ENCODE peak calls at places on chromosomes 13 and 19, in five cellular contexts. One of them, this sample, is unnamed.

GRCh38 chr19:9939301-9939913 is 3.1 kb upstream of the OLFM2 start:
- DNase-seq in CD8-positive, alpha-beta T cell: no peak
- DNase-seq in cardiac fibroblast: peak; percentile 44
- DNase-seq in AG04450: no peak
- DNase-seq in endothelial cell: no peak
- DNase-seq in this sample: no peak

GRCh38 chr13:80717834-80718233 is 376.9 kb upstream of the SPRY2 start:
- DNase-seq in CD8-positive, alpha-beta T cell: no peak
- DNase-seq in cardiac fibroblast: no peak
- DNase-seq in AG04450: no peak
- DNase-seq in endothelial cell: no peak
- DNase-seq in this sample: no peak

GRCh38 chr19:18102916-18103542 is 5.5 kb downstream of the MAST3 start:
- DNase-seq in CD8-positive, alpha-beta T cell: no peak
- DNase-seq in cardiac fibroblast: no peak
- DNase-seq in AG04450: no peak
- DNase-seq in endothelial cell: no peak
- DNase-seq in this sample: no peak

GRCh38 chr13:98853791-98854191 is 101.3 kb upstream of the SLC15A1 start:
- DNase-seq in CD8-positive, alpha-beta T cell: no peak
- DNase-seq in cardiac fibroblast: peak; percentile 37
- DNase-seq in AG04450: no peak
- DNase-seq in endothelial cell: no peak
- DNase-seq in this sample: no peak

GRCh38 chr19:372306-372890 is 27.8 kb upstream of the MIER2 start:
- DNase-seq in CD8-positive, alpha-beta T cell: no peak
- DNase-seq in cardiac fibroblast: peak; percentile 89
- DNase-seq in AG04450: peak; percentile 60
- DNase-seq in endothelial cell: no peak
- DNase-seq in this sample: no peak

GRCh38 chr19:30464162-30464561 is 92.0 kb downstream of the ZNF536 start:
- DNase-seq in CD8-positive, alpha-beta T cell: no peak
- DNase-seq in cardiac fibroblast: no peak
- DNase-seq in AG04450: no peak
- DNase-seq in endothelial cell: no peak
- DNase-seq in this sample: no peak

GRCh38 chr19:2494447-2495129 is 18.7 kb downstream of the GADD45B start:
- DNase-seq in CD8-positive, alpha-beta T cell: peak; percentile 8
- DNase-seq in cardiac fibroblast: peak; percentile 92
- DNase-seq in AG04450: no peak
- DNase-seq in endothelial cell: no peak
- DNase-seq in this sample: peak; percentile 53

GRCh38 chr13:98142427-98143156 is at the start of gene FARP1:
- DNase-seq in CD8-positive, alpha-beta T cell: no peak
- DNase-seq in cardiac fibroblast: peak; percentile 73
- DNase-seq in AG04450: no peak
- DNase-seq in endothelial cell: peak; percentile 82
- DNase-seq in this sample: peak; percentile 89

GRCh38 chr13:44578064-44578394 is 1.9 kb upstream of the TSC22D1 start:
- DNase-seq in CD8-positive, alpha-beta T cell: no peak
- DNase-seq in cardiac fibroblast: no peak
- DNase-seq in AG04450: no peak
- DNase-seq in endothelial cell: no peak
- DNase-seq in this sample: no peak

GRCh38 chr13:76934671-76935070 is 13.6 kb upstream of the ACOD1 start:
- DNase-seq in CD8-positive, alpha-beta T cell: no peak
- DNase-seq in cardiac fibroblast: peak; percentile 25
- DNase-seq in AG04450: no peak
- DNase-seq in endothelial cell: no peak
- DNase-seq in this sample: no peak

GRCh38 chr13:53151692-53152421 is 123.2 kb downstream of the OLFM4 start:
- DNase-seq in CD8-positive, alpha-beta T cell: no peak
- DNase-seq in cardiac fibroblast: peak; percentile 11
- DNase-seq in AG04450: no peak
- DNase-seq in endothelial cell: peak; percentile 71
- DNase-seq in this sample: no peak

GRCh38 chr13:26663801-26664200 is 96.8 kb downstream of the GPR12 start:
- DNase-seq in CD8-positive, alpha-beta T cell: no peak
- DNase-seq in cardiac fibroblast: no peak
- DNase-seq in AG04450: no peak
- DNase-seq in endothelial cell: no peak
- DNase-seq in this sample: no peak

GRCh38 chr13:59728896-59729545 is 434.7 kb downstream of the DIAPH3 start:
- DNase-seq in CD8-positive, alpha-beta T cell: no peak
- DNase-seq in cardiac fibroblast: no peak
- DNase-seq in AG04450: no peak
- DNase-seq in endothelial cell: no peak
- DNase-seq in this sample: no peak

DNA sequence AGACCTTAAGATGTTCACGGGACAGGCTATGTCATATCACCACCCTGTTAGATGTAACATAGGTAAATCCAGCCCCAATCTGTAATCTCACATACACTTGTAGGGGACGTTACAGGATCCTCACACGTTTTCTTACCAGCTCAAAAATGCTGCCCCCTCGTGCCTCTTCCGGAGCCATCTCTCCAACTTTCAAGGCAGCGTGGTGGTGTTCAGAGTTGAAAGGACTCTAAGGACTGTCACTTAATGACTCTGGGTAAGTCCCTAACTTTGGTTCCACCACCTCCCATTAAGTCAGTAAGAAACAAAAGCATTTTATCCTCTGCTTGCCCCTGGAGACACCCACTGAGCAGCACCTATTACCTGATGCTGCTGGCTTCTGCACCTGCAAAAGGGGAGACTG is 4.4 kb downstream of the MED26 start:
- DNase-seq in CD8-positive, alpha-beta T cell: no peak
- DNase-seq in cardiac fibroblast: no peak
- DNase-seq in AG04450: no peak
- DNase-seq in endothelial cell: no peak
- DNase-seq in this sample: no peak
- TF ChIP-seq CTCF in CD8-positive, alpha-beta T cell: no peak
- TF ChIP-seq CTCF in cardiac fibroblast: no peak
- TF ChIP-seq CTCF in AG04450: no peak
- TF ChIP-seq CTCF in endothelial cell: no peak
- TF ChIP-seq CTCF in this sample: no peak

DNA sequence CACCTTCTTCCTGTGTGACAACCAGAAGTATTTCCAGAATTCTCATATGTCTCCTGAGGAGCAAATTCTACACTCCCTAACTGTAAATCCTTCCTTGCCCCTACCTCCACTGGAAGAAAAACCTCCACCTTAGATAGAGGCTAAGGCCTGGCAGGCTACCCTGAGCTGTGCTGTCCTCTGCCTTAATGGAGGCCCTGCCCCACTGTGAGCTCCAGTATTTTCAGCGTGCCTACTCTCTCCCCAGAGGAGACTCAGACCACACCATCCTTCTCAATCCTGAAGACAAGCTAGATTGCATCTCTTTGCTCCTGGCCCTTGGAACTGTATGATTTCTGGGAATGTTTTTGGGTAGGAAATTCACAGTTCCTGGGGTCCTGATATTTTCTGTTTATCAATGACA is 110.0 kb upstream of the OBI1 start:
- DNase-seq in CD8-positive, alpha-beta T cell: no peak
- DNase-seq in cardiac fibroblast: no peak
- DNase-seq in AG04450: no peak
- DNase-seq in endothelial cell: no peak
- DNase-seq in this sample: no peak
- TF ChIP-seq CTCF in CD8-positive, alpha-beta T cell: no peak
- TF ChIP-seq CTCF in cardiac fibroblast: no peak
- TF ChIP-seq CTCF in AG04450: no peak
- TF ChIP-seq CTCF in endothelial cell: no peak
- TF ChIP-seq CTCF in this sample: no peak

GRCh38 chr19:4700573-4700970 is 23.1 kb downstream of the DPP9 start:
- DNase-seq in CD8-positive, alpha-beta T cell: no peak
- DNase-seq in cardiac fibroblast: no peak
- DNase-seq in AG04450: no peak
- DNase-seq in endothelial cell: no peak
- DNase-seq in this sample: no peak
- TF ChIP-seq CTCF in CD8-positive, alpha-beta T cell: no peak
- TF ChIP-seq CTCF in cardiac fibroblast: no peak
- TF ChIP-seq CTCF in AG04450: no peak
- TF ChIP-seq CTCF in endothelial cell: no peak
- TF ChIP-seq CTCF in this sample: no peak

DNA sequence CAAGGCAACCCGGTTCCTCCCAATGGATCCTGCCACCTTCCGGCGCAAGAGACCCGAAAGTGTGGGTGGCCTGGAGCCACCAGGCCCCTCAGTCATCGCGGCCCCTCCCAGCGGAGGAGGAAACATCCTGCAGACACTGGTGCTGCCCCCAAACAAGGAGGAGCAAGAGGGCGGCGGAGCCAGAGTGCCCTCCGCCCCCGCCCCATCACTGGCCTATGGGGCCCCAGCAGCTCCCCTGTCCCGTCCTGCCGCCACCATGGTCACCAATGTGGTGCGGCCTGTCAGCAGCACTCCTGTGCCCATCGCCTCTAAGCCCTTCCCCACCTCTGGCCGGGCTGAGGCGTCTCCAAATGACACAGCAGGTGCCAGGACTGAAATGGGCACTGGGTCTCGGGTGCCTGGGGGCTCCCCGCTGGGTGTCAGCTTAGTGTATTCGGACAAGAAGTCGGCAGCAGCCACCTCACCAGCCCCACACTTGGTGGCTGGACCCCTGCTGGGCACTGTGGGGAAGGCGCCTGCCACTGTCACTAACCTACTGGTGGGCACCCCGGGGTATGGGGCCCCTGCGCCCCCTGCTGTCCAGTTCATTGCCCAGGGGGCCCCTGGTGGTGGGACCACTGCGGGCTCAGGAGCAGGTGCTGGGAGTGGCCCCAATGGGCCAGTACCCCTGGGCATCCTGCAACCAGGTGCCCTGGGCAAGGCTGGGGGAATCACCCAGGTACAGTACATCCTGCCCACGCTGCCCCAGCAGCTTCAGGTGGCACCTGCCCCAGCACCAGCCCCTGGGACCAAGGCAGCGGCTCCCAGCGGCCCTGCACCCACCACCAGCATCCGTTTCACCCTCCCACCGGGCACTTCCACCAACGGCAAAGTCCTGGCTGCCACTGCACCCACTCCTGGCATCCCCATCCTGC is 11.2 kb upstream of the PRR19 start:
- DNase-seq in CD8-positive, alpha-beta T cell: no peak
- DNase-seq in cardiac fibroblast: no peak
- DNase-seq in AG04450: no peak
- DNase-seq in endothelial cell: peak; percentile 68
- DNase-seq in this sample: no peak
- TF ChIP-seq CTCF in CD8-positive, alpha-beta T cell: peak; percentile 57
- TF ChIP-seq CTCF in cardiac fibroblast: peak; percentile 53
- TF ChIP-seq CTCF in AG04450: peak; percentile 60
- TF ChIP-seq CTCF in endothelial cell: peak; percentile 72
- TF ChIP-seq CTCF in this sample: peak; percentile 76